ENCODE peak calls at places on chromosomes 2 and 18, in seven cellular contexts. W, T, Z, X, G, V and R are unnamed samples. For H3K9me3, the result is how much of the 10 kb centered on the place peaks cover.

GRCh38 chr2:108320326-108320932 is 31.7 kb downstream of the SULT1C2 start:
- DNase-seq in W (no peak), T (no peak), Z (no peak), X (no peak), G (no peak), V (no peak), R (no peak)

GRCh38 chr2:36381965-36382364 is 26.4 kb downstream of the CRIM1 start:
- DNase-seq in W (no peak), T (no peak), Z (no peak), X (no peak), G (no peak), V (no peak), R (no peak)

GRCh38 chr2:39511219-39511785 is 74.2 kb upstream of the MAP4K3 start:
- DNase-seq in W (no peak), T (no peak), Z (no peak), X (no peak), G (no peak), V (peak), R (no peak)

GRCh38 chr2:33099989-33100388 is 153.2 kb downstream of the LTBP1 start:
- DNase-seq in W (no peak), T (no peak), Z (no peak), X (no peak), G (no peak), V (no peak), R (no peak)

GRCh38 chr2:226063704-226064390 is 664.3 kb downstream of the NYAP2 start:
- DNase-seq in W (no peak), T (peak), Z (no peak), X (no peak), G (no peak), V (no peak), R (no peak)

GRCh38 chr2:18741888-18742287 is 152.5 kb upstream of the NT5C1B start:
- DNase-seq in W (no peak), T (no peak), Z (no peak), X (no peak), G (peak), V (peak), R (no peak)

GRCh38 chr2:61770746-61771145 is 83.1 kb downstream of the FAM161A start:
- DNase-seq in W (no peak), T (peak), Z (no peak), X (no peak), G (no peak), V (no peak), R (no peak)

GRCh38 chr2:175838979-175839378 is 163.1 kb downstream of the LNPK start:
- DNase-seq in W (no peak), T (no peak), Z (no peak), X (no peak), G (no peak), V (no peak), R (no peak)

GRCh38 chr2:101230541-101230993 is 22.1 kb upstream of the CNOT11 start:
- DNase-seq in W (no peak), T (peak), Z (no peak), X (no peak), G (no peak), V (no peak), R (no peak)

GRCh38 chr2:101234169-101234938 is 18.3 kb upstream of the CNOT11 start:
- DNase-seq in W (no peak), T (no peak), Z (no peak), X (no peak), G (no peak), V (no peak), R (no peak)

GRCh38 chr2:101232770-101233169 is 19.9 kb upstream of the CNOT11 start:
- DNase-seq in W (no peak), T (no peak), Z (peak), X (no peak), G (no peak), V (no peak), R (no peak)

GRCh38 chr2:101231937-101232336 is 20.7 kb upstream of the CNOT11 start:
- DNase-seq in W (no peak), T (no peak), Z (no peak), X (no peak), G (no peak), V (no peak), R (no peak)

GRCh38 chr2:101231253-101231652 is 21.4 kb upstream of the CNOT11 start:
- DNase-seq in W (no peak), T (no peak), Z (no peak), X (no peak), G (no peak), V (no peak), R (no peak)
- H3K9me3 ChIP-seq in W (under half), T (under half), Z (under half), X (under half), G (under half), V (under half), R (under half)

GRCh38 chr18:34942975-34943374 is 98.2 kb upstream of the MAPRE2 start:
- DNase-seq in W (peak), T (no peak), Z (no peak), X (no peak), G (no peak), V (no peak), R (no peak)
- TF ChIP-seq CTCF in W (peak), T (no peak), Z (no peak), X (no peak), G (no peak), V (no peak), R (no peak)

DNA sequence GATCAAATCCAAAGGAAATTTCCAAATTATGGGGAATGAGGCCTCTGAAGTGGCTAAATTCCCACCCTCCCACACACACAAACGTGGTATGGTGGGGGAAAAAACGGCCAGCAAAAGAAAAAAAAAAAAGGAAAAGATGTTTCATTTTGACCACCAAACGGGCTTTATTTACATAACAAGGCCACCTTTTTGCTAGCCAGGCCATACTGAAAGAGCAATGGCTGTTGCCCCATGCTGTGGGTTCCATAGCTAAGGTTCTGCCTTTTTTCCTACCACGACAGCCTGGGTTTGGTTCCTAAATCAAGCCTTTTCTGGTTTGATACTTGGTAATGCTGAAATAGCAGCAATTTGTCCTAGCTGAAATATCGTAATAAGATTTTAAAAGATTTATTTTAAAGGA is 14.0 kb upstream of the IL1B start:
- DNase-seq in W (no peak), T (no peak), Z (no peak), X (no peak), G (no peak), V (no peak), R (no peak)
- H3K9me3 ChIP-seq in W (under half), T (under half), Z (under half), X (under half), G (under half), V (under half), R (under half)

DNA sequence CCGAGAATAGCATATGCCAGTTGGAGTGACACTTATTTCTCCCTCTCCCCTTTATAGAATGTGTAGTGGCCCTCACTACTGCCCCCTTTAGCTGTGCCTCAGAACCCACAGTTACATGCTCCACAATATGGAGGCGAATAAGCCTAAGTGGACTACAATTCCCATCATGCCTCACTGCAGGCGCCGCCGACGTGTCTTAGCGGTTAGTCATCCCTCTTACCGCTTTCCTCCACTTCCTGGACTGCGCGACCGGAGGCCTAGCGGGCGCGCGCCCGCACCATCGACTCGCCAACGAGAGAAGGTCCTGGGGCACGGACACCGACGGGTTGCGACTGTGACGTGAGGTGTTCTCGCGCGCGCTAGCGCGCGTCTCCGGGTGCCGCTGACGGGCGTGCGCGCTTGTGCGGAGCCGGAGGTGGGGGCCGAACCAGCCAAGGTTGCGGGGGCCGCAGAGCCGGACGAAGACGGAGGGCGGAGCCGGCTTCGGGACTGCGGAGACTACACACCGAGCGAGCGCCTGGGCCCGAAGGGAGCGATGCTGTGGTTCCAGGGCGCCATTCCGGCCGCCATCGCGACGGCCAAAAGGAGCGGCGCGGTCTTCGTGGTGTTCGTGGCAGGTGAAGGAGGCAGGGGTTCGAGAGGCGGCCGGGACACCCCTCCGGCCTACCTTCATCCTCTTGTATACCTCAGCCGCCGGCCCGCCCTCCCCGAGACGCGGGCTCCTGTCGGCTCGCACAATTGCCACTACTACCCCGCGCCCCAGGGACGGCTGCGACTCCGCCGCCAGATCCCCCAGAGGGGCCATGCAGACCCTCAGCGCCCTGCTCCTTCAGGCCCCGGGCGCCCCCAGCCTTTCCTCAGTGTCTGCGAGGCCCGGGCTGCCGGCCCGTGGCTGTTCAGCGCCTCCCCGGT is at the start of gene UBXN4:
- DNase-seq in W (peak), T (peak), Z (peak), X (peak), G (peak), V (peak), R (peak)
- TF ChIP-seq CTCF in W (peak), T (peak), Z (peak), X (peak), G (peak), V (no peak), R (no peak)